ENCODE peak calls at places on chromosomes 16 and 17, in six cellular contexts. O is stomach; F is right cardiac atrium; H is CD8-positive, alpha-beta memory T cell; Z is CD4-positive, alpha-beta T cell; C is tibial nerve. M is an unnamed sample.
A peak's percentile ranks its signal among the peaks of the same experiment; 100 is the strongest.

GRCh38 chr16:57203451-57203850 is 17.3 kb downstream of the RSPRY1 start:
- DNase-seq in O (no peak), F (no peak), H (no peak), Z (no peak), C (no peak), M (no peak)

GRCh38 chr17:17626840-17627239 is 35.3 kb upstream of the PEMT start:
- DNase-seq in O (no peak), F (no peak), H (no peak), Z (no peak), C (no peak), M (no peak)

GRCh38 chr16:85267414-85267945 is 155.2 kb upstream of the CIBAR2 start:
- DNase-seq in O (no peak), F (no peak), H (no peak), Z (no peak), C (no peak), M (no peak)

GRCh38 chr17:29593546-29594440 is 861 bp downstream of the ANKRD13B start:
- DNase-seq in O (no peak), F (peak; percentile 73), H (no peak), Z (no peak), C (no peak), M (peak; percentile 13)

GRCh38 chr16:55171241-55171640 is 152.8 kb upstream of the IRX6 start:
- DNase-seq in O (no peak), F (no peak), H (no peak), Z (no peak), C (no peak), M (no peak)

GRCh38 chr16:83762141-83763024 is 45.4 kb upstream of the HSBP1 start:
- DNase-seq in O (no peak), F (no peak), H (no peak), Z (no peak), C (no peak), M (no peak)

GRCh38 chr17:44348234-44348987 is 3.3 kb downstream of the GRN start:
- DNase-seq in O (no peak), F (peak; percentile 76), H (no peak), Z (no peak), C (no peak), M (no peak)

GRCh38 chr16:75265911-75266701 is 14.7 kb upstream of the BCAR1 start:
- DNase-seq in O (peak; percentile 89), F (peak; percentile 91), H (no peak), Z (no peak), C (no peak), M (no peak)

GRCh38 chr17:57279432-57279831 is 23.1 kb downstream of the MSI2 start:
- DNase-seq in O (no peak), F (no peak), H (no peak), Z (no peak), C (no peak), M (no peak)

GRCh38 chr16:31200821-31201510 is 1.6 kb downstream of the PYCARD start:
- DNase-seq in O (no peak), F (peak; percentile 66), H (peak; percentile 42), Z (no peak), C (no peak), M (no peak)

GRCh38 chr17:40561294-40561870 is 3.9 kb downstream of the CCR7 start:
- DNase-seq in O (peak; percentile 21), F (no peak), H (no peak), Z (no peak), C (no peak), M (no peak)

GRCh38 chr16:22318690-22319358 is 21.6 kb downstream of the POLR3E start:
- DNase-seq in O (peak; percentile 43), F (no peak), H (peak; percentile 38), Z (peak; percentile 60), C (no peak), M (peak; percentile 64)

GRCh38 chr17:65441053-65441635 is 120.3 kb downstream of the AXIN2 start:
- DNase-seq in O (no peak), F (no peak), H (no peak), Z (no peak), C (no peak), M (no peak)

GRCh38 chr16:11138769-11139623 is 117.0 kb downstream of the SOCS1 start:
- DNase-seq in O (no peak), F (no peak), H (no peak), Z (no peak), C (no peak), M (no peak)

GRCh38 chr17:80242505-80242904 is 18.1 kb upstream of the RNF213 start:
- DNase-seq in O (no peak), F (no peak), H (no peak), Z (no peak), C (no peak), M (no peak)

GRCh38 chr17:41647038-41647813 is 22.9 kb upstream of the KRT17 start:
- DNase-seq in O (no peak), F (peak; percentile 46), H (no peak), Z (no peak), C (no peak), M (no peak)

GRCh38 chr16:61165797-61166196 is 870.4 kb downstream of the CDH8 start:
- DNase-seq in O (no peak), F (no peak), H (no peak), Z (no peak), C (no peak), M (no peak)

GRCh38 chr17:50636145-50636803 is 1.6 kb downstream of the ABCC3 start:
- DNase-seq in O (peak; percentile 56), F (no peak), H (no peak), Z (no peak), C (no peak), M (no peak)

GRCh38 chr16:83947642-83948234 is 5.3 kb upstream of the OSGIN1 start:
- DNase-seq in O (no peak), F (peak; percentile 22), H (no peak), Z (no peak), C (no peak), M (no peak)

GRCh38 chr16:68936729-68937631 is 93.6 kb downstream of the TANGO6 start:
- DNase-seq in O (no peak), F (no peak), H (no peak), Z (no peak), C (no peak), M (no peak)

GRCh38 chr17:77889135-77889505 is 69.4 kb upstream of the TNRC6C start:
- DNase-seq in O (no peak), F (peak; percentile 18), H (no peak), Z (no peak), C (no peak), M (no peak)

DNA sequence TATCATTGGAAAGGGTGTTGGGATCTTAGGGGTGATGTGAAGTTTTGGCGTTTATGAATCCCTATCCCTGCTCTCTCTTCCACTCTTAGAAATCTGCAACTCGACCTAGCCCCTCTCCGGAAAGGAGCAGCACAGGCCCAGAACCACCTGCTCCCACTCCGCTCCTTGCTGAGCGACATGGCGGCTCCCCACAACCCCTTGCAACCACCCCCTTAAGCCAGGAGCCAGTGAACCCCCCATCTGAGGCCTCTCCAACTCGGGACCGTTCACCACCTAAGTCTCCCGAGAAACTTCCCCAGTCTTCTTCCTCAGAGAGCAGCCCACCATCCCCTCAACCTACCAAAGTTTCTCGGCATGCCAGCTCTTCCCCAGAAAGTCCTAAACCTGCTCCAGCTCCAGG is 9.0 kb downstream of the SRRM2 start:
- DNase-seq in O (no peak), F (peak; percentile 28), H (no peak), Z (no peak), C (no peak), M (no peak)
- H3K9me3 ChIP-seq in O (no peaks in the 10 kb centered on the region), F (no peaks in the 10 kb centered on the region), H (no peaks in the 10 kb centered on the region), Z (no peaks in the 10 kb centered on the region), C (no peaks in the 10 kb centered on the region), M (no peaks in the 10 kb centered on the region)

GRCh38 chr17:21816592-21817567 is 124.6 kb downstream of the KCNJ18 start:
- DNase-seq in O (no peak), F (no peak), H (no peak), Z (no peak), C (no peak), M (no peak)

GRCh38 chr17:21814776-21815175 is 122.5 kb downstream of the KCNJ18 start:
- DNase-seq in O (no peak), F (no peak), H (no peak), Z (no peak), C (no peak), M (no peak)

GRCh38 chr17:21817791-21818364 is 125.6 kb downstream of the KCNJ18 start:
- DNase-seq in O (no peak), F (no peak), H (no peak), Z (no peak), C (no peak), M (no peak)

DNA sequence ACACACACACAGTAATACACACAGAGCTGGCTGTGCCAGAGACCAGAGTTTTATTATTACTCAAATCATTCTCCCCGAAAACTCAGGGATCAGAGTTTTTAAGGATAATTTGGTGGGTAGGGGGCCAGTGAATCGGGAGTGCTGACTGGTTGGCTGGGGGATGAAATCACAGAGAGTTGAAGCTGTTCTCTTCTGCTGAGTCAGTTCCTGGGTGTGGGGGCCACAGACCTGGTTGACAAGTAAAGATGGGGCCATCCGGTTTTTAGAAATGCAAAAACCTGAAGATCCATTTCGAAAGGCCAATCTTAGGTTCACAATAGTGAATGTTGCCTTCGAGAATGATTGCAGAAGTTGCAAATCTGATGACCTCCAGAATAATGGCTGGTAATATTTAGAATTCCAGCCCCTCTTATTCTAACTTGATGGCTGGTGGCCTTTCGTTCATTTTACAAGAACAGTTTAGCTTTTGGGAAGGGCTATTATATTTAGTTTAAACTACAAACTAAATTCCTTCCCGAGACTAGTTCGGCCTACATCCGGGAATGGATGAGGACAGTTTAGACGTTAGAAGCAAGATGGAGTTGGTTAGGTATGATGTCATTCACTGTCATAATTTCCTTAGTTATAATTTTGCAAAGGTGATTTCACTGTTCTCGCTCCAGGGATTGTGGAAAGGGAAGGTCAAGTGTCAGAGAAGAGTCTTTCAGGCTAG is 123.2 kb downstream of the KCNJ18 start:
- DNase-seq in O (no peak), F (no peak), H (no peak), Z (no peak), C (no peak), M (no peak)
- H3K9me3 ChIP-seq in O (peaks cover 9% of the 10 kb centered on the region), F (no peaks in the 10 kb centered on the region), H (no peaks in the 10 kb centered on the region), Z (peaks cover 3% of the 10 kb centered on the region), C (no peaks in the 10 kb centered on the region), M (peaks cover 4% of the 10 kb centered on the region)

GRCh38 chr17:54451051-54451450 is 449.6 kb upstream of the TOM1L1 start:
- DNase-seq in O (no peak), F (no peak), H (no peak), Z (no peak), C (no peak), M (no peak)

GRCh38 chr17:54452666-54453348 is 447.8 kb upstream of the TOM1L1 start:
- DNase-seq in O (no peak), F (no peak), H (no peak), Z (no peak), C (no peak), M (no peak)

DNA sequence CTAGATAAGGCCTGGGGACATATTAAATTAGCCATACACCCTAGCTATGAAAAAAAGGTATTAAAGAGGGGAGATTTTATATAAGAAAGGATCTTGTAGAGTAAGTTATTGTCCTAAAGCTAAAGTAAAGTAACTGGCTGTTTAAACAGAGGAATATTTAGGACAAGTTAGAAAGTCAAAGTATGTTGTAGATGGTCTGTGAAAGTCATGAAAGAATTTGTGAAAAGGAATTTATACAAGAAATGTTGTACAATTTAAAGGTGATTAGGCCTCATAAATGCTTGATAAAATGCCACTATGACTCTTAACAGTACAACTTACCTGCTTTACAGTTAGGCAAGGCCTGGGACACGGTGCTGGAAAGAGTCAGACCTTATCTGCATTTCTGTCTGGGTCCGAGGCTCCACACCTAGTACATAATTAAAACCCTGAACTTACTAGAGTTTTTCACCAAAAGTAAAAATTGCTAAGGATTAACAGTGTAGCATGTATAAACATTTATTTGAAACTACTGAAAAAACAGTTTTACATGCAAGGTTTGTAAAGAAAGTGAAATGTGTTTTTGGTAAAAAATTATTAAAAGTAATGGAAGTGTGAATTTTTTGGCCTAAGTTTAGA is 445.3 kb upstream of the TOM1L1 start:
- DNase-seq in O (no peak), F (no peak), H (no peak), Z (no peak), C (no peak), M (no peak)
- H3K9me3 ChIP-seq in O (peaks cover 40% of the 10 kb centered on the region), F (no peaks in the 10 kb centered on the region), H (no peaks in the 10 kb centered on the region), Z (peaks cover 26% of the 10 kb centered on the region), C (no peaks in the 10 kb centered on the region), M (no peaks in the 10 kb centered on the region)

GRCh38 chr17:81902023-81902652 is at the start of gene NPB:
- DNase-seq in O (peak; percentile 49), F (peak; percentile 81), H (no peak), Z (no peak), C (no peak), M (no peak)
- H3K9me3 ChIP-seq in O (no peaks in the 10 kb centered on the region), F (no peaks in the 10 kb centered on the region), H (no peaks in the 10 kb centered on the region), Z (no peaks in the 10 kb centered on the region), C (no peaks in the 10 kb centered on the region), M (no peaks in the 10 kb centered on the region)